ENCODE peak calls at places on chromosomes 4 and X, in seven cellular contexts. N, T, V, M, U, B and R are unnamed samples.

GRCh38 chr4:43496188-43496587 is 603.7 kb downstream of the GRXCR1 start:
- DNase-seq in N (no peak), T (no peak), V (peak), M (no peak), U (no peak), B (no peak), R (no peak)

GRCh38 chrX:124023838-124024238 is 62.3 kb downstream of the STAG2 start:
- DNase-seq in N (no peak), T (no peak), V (no peak), M (no peak), U (no peak), B (no peak), R (no peak)

GRCh38 chrX:141314441-141314840 is 72.1 kb upstream of the SPANXC start:
- DNase-seq in N (no peak), T (no peak), V (no peak), M (no peak), U (no peak), B (no peak), R (no peak)

GRCh38 chrX:49103637-49104036 is 19.9 kb downstream of the GPKOW start:
- DNase-seq in N (no peak), T (no peak), V (no peak), M (no peak), U (no peak), B (no peak), R (no peak)

GRCh38 chrX:53287493-53288138 is 6.2 kb upstream of the IQSEC2 start:
- DNase-seq in N (no peak), T (peak), V (no peak), M (no peak), U (peak), B (no peak), R (no peak)

GRCh38 chr4:165680821-165681220 is 192.2 kb upstream of the TLL1 start:
- DNase-seq in N (no peak), T (no peak), V (no peak), M (no peak), U (no peak), B (no peak), R (no peak)

GRCh38 chrX:57227691-57228090 is 58.8 kb upstream of the FAAH2 start:
- DNase-seq in N (no peak), T (no peak), V (no peak), M (peak), U (no peak), B (no peak), R (no peak)

GRCh38 chr4:74096265-74096980 is 2.6 kb downstream of the CXCL2 start:
- DNase-seq in N (no peak), T (no peak), V (no peak), M (peak), U (no peak), B (no peak), R (no peak)

GRCh38 chr4:15667006-15667405 is 11.8 kb upstream of the FBXL5 start:
- DNase-seq in N (no peak), T (no peak), V (no peak), M (no peak), U (no peak), B (no peak), R (no peak)

GRCh38 chr4:122205687-122206086 is 53.6 kb downstream of the BLTP1 start:
- DNase-seq in N (no peak), T (no peak), V (no peak), M (peak), U (no peak), B (no peak), R (no peak)

GRCh38 chr4:65668201-65669007 is 1.9 kb downstream of the EPHA5 start:
- DNase-seq in N (peak), T (peak), V (peak), M (no peak), U (no peak), B (no peak), R (peak)

GRCh38 chrX:9651737-9652136 is 113.9 kb downstream of the GPR143 start:
- DNase-seq in N (no peak), T (no peak), V (no peak), M (no peak), U (no peak), B (no peak), R (no peak)

GRCh38 chr4:152708361-152708760 is 28.6 kb upstream of the TMEM154 start:
- DNase-seq in N (no peak), T (no peak), V (no peak), M (no peak), U (no peak), B (no peak), R (no peak)

DNA sequence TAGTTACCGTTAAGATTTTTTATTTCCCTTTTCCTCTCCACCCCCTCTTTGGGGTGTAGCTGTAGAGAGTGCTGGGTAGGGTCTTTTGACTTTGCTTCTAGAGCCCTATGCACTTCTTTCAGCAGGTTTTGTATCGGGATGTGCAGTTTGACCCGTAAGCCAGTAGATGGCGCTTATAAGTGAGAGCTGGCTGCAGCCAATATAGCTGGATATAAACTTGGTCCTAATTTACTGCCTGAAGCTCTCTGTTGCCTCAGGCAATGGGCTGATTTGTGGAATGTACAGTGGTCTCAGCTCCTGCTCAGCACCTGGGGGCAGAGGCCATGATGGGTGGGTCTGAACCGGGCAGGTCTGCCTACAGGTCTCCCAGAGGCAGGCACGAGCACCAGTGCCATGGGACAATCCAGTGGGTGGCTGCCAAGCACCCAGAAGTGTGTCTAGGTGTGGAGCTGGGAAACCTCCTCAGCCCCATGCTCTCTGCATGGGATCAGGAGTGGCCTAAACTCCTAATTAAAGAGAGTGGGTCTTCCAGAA is 146.5 kb downstream of the SPANXN1 start:
- DNase-seq in N (no peak), T (no peak), V (peak), M (peak), U (no peak), B (no peak), R (no peak)
- TF ChIP-seq CTCF in N (no peak), T (no peak), V (peak), M (no peak), U (peak), B (no peak), R (peak)

GRCh38 chr4:62548765-62549164 is 1348.6 kb downstream of the ADGRL3 start:
- DNase-seq in N (no peak), T (no peak), V (no peak), M (no peak), U (no peak), B (no peak), R (no peak)

GRCh38 chr4:62550106-62550505 is 1350.0 kb downstream of the ADGRL3 start:
- DNase-seq in N (no peak), T (no peak), V (no peak), M (no peak), U (no peak), B (no peak), R (no peak)

GRCh38 chr4:62544428-62544827 is 1344.3 kb downstream of the ADGRL3 start:
- DNase-seq in N (no peak), T (no peak), V (no peak), M (no peak), U (no peak), B (no peak), R (no peak)

GRCh38 chr4:62549601-62550000 is 1349.5 kb downstream of the ADGRL3 start:
- DNase-seq in N (no peak), T (no peak), V (no peak), M (no peak), U (no peak), B (no peak), R (no peak)

GRCh38 chr4:62548108-62548524 is 1348.0 kb downstream of the ADGRL3 start:
- DNase-seq in N (no peak), T (no peak), V (no peak), M (no peak), U (no peak), B (no peak), R (no peak)
- TF ChIP-seq CTCF in N (no peak), T (no peak), V (no peak), M (no peak), U (no peak), B (no peak), R (no peak)

DNA sequence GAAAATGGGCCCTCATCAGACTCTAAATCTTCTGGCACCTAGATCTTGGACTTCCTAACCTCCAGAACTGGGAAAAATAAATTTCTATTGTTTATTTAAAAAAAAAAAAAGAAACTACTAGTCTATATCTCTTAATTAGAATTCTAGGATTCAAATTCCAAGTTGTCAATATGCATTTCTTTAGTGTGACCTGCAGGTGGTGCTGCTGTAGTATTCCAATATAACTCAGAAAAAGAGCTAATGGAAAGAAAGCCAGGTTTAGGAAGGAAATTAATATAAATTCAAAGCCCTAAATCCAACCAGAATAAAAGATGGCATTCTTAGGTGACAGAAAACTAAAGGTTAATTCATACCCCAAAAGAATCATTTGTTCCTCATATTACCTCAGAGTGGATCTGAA is 80.0 kb upstream of the NALF2 start:
- DNase-seq in N (peak), T (no peak), V (no peak), M (peak), U (no peak), B (no peak), R (no peak)
- TF ChIP-seq CTCF in N (no peak), T (no peak), V (no peak), M (peak), U (no peak), B (peak), R (peak)

DNA sequence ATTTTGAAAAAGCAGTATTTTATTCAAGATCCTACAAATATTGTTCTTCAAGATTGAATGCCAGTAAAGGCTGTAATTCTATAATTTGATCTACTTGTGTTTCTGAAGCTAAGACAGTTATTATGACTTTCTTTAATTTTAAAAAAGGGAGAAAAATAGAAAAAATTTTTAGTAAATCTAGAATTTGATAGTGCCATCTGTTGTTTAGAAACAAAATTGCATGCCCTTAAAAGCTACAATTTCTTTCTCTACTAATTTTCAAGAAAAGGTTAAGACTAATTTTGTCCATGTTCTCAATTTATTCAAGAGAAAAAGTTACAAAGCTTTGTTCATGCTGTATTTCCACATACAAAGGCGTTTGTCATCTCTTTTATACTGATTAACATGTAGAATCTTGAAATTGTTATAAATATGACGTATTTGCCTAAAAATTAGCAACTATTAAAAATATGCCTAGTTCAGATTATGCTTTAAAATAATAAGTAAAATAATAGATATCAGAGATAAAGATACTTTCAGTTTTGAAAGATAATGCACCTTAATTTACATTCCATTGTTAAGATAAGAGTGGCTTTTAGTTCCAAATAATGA is 25.6 kb upstream of the MMRN1 start:
- DNase-seq in N (no peak), T (no peak), V (no peak), M (no peak), U (no peak), B (no peak), R (no peak)
- TF ChIP-seq CTCF in N (peak), T (peak), V (no peak), M (no peak), U (peak), B (peak), R (peak)

DNA sequence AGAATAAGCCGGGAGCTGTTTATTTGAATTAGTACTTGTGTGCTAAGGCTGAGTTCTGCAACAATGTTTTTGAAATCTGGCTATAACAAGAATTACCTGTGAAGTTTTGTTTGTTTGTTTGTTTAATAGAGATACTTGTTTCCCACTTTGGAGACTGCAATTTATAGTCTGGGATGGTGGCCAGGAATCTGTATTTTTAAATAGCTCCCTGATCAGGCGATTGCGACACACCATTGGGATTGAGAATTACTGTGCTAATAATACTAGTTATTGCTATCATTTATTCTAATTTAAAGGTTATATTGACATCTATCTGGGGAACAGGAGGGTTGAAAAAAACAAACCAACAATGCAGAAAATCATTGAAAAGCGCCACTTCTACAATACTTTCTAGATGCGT is 951.6 kb upstream of the TENM3 start:
- DNase-seq in N (no peak), T (no peak), V (no peak), M (no peak), U (no peak), B (no peak), R (no peak)
- TF ChIP-seq CTCF in N (no peak), T (no peak), V (no peak), M (no peak), U (no peak), B (no peak), R (no peak)

GRCh38 chr4:82461710-82462109 is 31.3 kb downstream of the ENOPH1 start:
- DNase-seq in N (no peak), T (no peak), V (no peak), M (no peak), U (no peak), B (no peak), R (no peak)

GRCh38 chr4:82458729-82459128 is 28.3 kb downstream of the ENOPH1 start:
- DNase-seq in N (no peak), T (no peak), V (peak), M (no peak), U (no peak), B (no peak), R (no peak)

GRCh38 chr4:82462415-82462831 is 32.0 kb downstream of the ENOPH1 start:
- DNase-seq in N (peak), T (peak), V (peak), M (peak), U (peak), B (peak), R (peak)

GRCh38 chr4:82467442-82467841 is 37.1 kb downstream of the ENOPH1 start:
- DNase-seq in N (no peak), T (no peak), V (no peak), M (peak), U (no peak), B (no peak), R (no peak)

DNA sequence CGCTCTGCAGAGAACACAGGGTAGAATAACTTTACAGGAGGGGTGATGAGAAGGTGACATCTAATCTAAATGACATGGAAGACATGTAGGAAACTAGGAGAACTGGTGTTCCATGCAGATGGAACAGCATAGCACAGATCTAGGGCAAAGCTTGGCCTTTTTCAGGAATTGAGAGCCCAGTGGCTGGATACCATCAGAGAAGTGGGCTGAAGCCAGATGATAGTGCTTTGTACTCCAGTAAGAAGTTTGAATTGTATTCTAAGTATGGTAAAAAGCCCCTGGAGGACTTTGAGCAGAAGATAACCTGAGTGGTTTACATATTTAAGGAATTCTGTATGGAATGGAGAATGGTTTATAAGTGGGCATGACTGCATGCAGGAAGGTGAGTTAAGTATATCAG is 32.8 kb downstream of the ENOPH1 start:
- DNase-seq in N (no peak), T (no peak), V (no peak), M (no peak), U (no peak), B (no peak), R (no peak)
- TF ChIP-seq CTCF in N (no peak), T (no peak), V (no peak), M (no peak), U (no peak), B (no peak), R (no peak)